ENCODE peak calls at places on chromosomes 2 and 18, in eight cellular contexts. One of them, this sample, is unnamed.

GRCh38 chr18:24065942-24066341 is 51.4 kb downstream of the TTC39C start:
- DNase-seq in body of pancreas: no peak
- DNase-seq in SJSA1: no peak
- DNase-seq in naive thymus-derived CD4-positive, alpha-beta T cell: no peak
- DNase-seq in iPS DF 6.9: no peak
- DNase-seq in psoas muscle: no peak
- DNase-seq in IMR-90: no peak
- DNase-seq in A549: no peak
- DNase-seq in this sample: no peak

GRCh38 chr2:236928353-236929153 is 157.1 kb upstream of the COPS8 start:
- DNase-seq in SJSA1: peak; percentile 49
- DNase-seq in A549: no peak
- DNase-seq in iPS DF 6.9: no peak
- DNase-seq in IMR-90: no peak
- DNase-seq in body of pancreas: no peak
- DNase-seq in psoas muscle: no peak
- DNase-seq in naive thymus-derived CD4-positive, alpha-beta T cell: no peak
- DNase-seq in this sample: no peak

GRCh38 chr2:241064008-241064801 is 37.9 kb downstream of the MTERF4 start:
- DNase-seq in IMR-90: no peak
- DNase-seq in naive thymus-derived CD4-positive, alpha-beta T cell: peak; percentile 37
- DNase-seq in A549: peak; percentile 21
- DNase-seq in psoas muscle: peak; percentile 45
- DNase-seq in iPS DF 6.9: no peak
- DNase-seq in body of pancreas: peak; percentile 65
- DNase-seq in SJSA1: no peak
- DNase-seq in this sample: peak; percentile 90

GRCh38 chr2:99710720-99711612 is 221.1 kb upstream of the REV1 start:
- DNase-seq in SJSA1: no peak
- DNase-seq in A549: no peak
- DNase-seq in iPS DF 6.9: no peak
- DNase-seq in psoas muscle: no peak
- DNase-seq in IMR-90: no peak
- DNase-seq in body of pancreas: no peak
- DNase-seq in naive thymus-derived CD4-positive, alpha-beta T cell: no peak
- DNase-seq in this sample: no peak

GRCh38 chr18:28357785-28358401 is 181.0 kb upstream of the CDH2 start:
- DNase-seq in A549: no peak
- DNase-seq in iPS DF 6.9: peak; percentile 55
- DNase-seq in body of pancreas: no peak
- DNase-seq in psoas muscle: no peak
- DNase-seq in naive thymus-derived CD4-positive, alpha-beta T cell: no peak
- DNase-seq in IMR-90: no peak
- DNase-seq in SJSA1: no peak
- DNase-seq in this sample: no peak

GRCh38 chr2:83069724-83070123 is 1389.4 kb downstream of the SUCLG1 start:
- DNase-seq in naive thymus-derived CD4-positive, alpha-beta T cell: no peak
- DNase-seq in psoas muscle: no peak
- DNase-seq in iPS DF 6.9: no peak
- DNase-seq in SJSA1: peak; percentile 76
- DNase-seq in body of pancreas: no peak
- DNase-seq in IMR-90: peak; percentile 28
- DNase-seq in A549: no peak
- DNase-seq in this sample: no peak

GRCh38 chr2:124970065-124970464 is 945.0 kb downstream of the CNTNAP5 start:
- DNase-seq in naive thymus-derived CD4-positive, alpha-beta T cell: no peak
- DNase-seq in IMR-90: no peak
- DNase-seq in A549: no peak
- DNase-seq in body of pancreas: no peak
- DNase-seq in iPS DF 6.9: no peak
- DNase-seq in SJSA1: no peak
- DNase-seq in psoas muscle: no peak
- DNase-seq in this sample: no peak

GRCh38 chr2:78218066-78218465 is 695.9 kb upstream of the LRRTM4 start:
- DNase-seq in A549: no peak
- DNase-seq in naive thymus-derived CD4-positive, alpha-beta T cell: no peak
- DNase-seq in IMR-90: no peak
- DNase-seq in SJSA1: no peak
- DNase-seq in body of pancreas: no peak
- DNase-seq in iPS DF 6.9: no peak
- DNase-seq in psoas muscle: no peak
- DNase-seq in this sample: no peak

GRCh38 chr2:231308631-231309414 is 86.7 kb upstream of the B3GNT7 start:
- DNase-seq in iPS DF 6.9: no peak
- DNase-seq in IMR-90: peak; percentile 48
- DNase-seq in A549: peak; percentile 43
- DNase-seq in body of pancreas: no peak
- DNase-seq in SJSA1: no peak
- DNase-seq in psoas muscle: no peak
- DNase-seq in naive thymus-derived CD4-positive, alpha-beta T cell: no peak
- DNase-seq in this sample: no peak

DNA sequence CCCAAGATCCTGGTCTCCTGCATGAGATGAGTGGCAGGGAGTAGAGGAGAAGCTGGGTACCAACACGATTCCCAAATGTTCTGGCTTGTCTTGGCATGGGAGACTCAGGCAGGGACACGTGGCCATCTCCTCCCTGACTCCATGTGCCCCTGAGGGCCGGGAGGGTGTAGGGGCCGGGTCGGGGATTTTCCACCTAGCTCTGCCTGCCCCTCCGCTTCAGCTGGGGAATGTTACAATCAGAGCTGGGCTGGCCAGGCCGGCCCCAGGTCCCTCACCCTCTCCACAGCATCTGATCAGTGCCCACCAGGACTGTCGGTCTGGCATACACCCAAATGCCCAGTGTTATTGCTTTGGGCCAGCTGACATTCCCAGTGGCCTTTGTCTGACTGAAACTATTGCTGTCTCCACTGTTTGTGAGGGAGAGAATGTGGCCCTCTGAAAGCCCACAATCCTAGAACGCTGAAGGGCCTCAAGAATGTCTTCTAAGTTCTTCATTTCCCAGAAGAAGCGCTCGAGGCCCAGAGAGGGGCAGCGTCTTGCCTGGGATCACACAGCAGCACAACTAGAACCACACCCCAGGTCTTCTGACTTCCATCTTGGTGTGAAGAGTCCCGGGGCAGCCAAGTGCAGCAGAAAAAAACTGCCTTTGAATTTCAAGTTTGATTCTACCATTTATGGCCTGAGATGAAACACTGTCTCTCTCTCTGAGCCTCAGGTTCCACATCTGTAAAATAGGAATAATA is 23.2 kb downstream of the KCNK3 start:
- DNase-seq in A549: no peak
- DNase-seq in psoas muscle: no peak
- DNase-seq in iPS DF 6.9: no peak
- DNase-seq in naive thymus-derived CD4-positive, alpha-beta T cell: no peak
- DNase-seq in SJSA1: no peak
- DNase-seq in body of pancreas: no peak
- DNase-seq in IMR-90: no peak
- DNase-seq in this sample: peak; percentile 61
- H3K4me1 ChIP-seq in A549: peaks cover 56% of the 10 kb centered on the region
- H3K4me1 ChIP-seq in psoas muscle: peaks cover 5% of the 10 kb centered on the region
- H3K4me1 ChIP-seq in iPS DF 6.9: peaks cover 3% of the 10 kb centered on the region
- H3K4me1 ChIP-seq in naive thymus-derived CD4-positive, alpha-beta T cell: no peaks in the 10 kb centered on the region
- H3K4me1 ChIP-seq in SJSA1: peaks cover 7% of the 10 kb centered on the region
- H3K4me1 ChIP-seq in body of pancreas: peaks cover 80% of the 10 kb centered on the region
- H3K4me1 ChIP-seq in IMR-90: peaks cover 4% of the 10 kb centered on the region
- H3K4me1 ChIP-seq in this sample: peaks cover 7% of the 10 kb centered on the region

DNA sequence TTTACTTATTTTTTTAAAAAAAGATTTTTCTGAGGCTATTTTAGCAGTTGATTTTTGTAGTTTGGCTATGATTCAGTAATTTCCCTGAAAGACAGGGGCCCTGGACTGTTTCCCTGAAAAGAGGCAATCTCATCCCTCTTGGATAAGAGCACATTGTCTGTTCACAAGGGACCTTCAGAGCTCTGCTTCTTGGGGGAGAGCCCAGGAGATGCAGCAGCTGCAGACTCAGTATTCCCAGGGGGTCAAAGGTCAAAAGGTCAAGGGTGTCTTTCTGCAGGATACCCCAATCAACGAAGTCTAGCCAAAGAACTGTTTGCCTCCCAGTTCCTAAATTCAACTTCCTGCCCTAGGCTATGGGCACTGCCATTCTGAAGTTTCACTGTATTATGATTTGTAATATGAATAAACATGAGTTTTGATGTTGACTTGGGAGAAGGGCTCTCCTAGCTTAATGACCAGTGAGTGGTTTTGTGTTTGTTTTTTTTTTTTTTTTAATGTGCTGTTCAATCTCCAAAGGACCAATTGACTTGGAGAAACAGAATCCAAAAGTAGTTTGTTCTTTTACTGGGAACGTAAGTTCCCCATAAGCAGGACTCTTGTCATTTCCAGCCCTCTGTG is 157.0 kb upstream of the SERPINE2 start:
- DNase-seq in naive thymus-derived CD4-positive, alpha-beta T cell: no peak
- DNase-seq in IMR-90: no peak
- DNase-seq in psoas muscle: peak; percentile 48
- DNase-seq in iPS DF 6.9: no peak
- DNase-seq in body of pancreas: peak; percentile 9
- DNase-seq in A549: no peak
- DNase-seq in SJSA1: no peak
- DNase-seq in this sample: no peak
- H3K9me3 ChIP-seq in naive thymus-derived CD4-positive, alpha-beta T cell: no peaks in the 10 kb centered on the region
- H3K9me3 ChIP-seq in IMR-90: peaks cover 6% of the 10 kb centered on the region
- H3K9me3 ChIP-seq in psoas muscle: no peaks in the 10 kb centered on the region
- H3K9me3 ChIP-seq in iPS DF 6.9: no peaks in the 10 kb centered on the region
- H3K9me3 ChIP-seq in body of pancreas: no peaks in the 10 kb centered on the region
- H3K9me3 ChIP-seq in A549: peaks cover 16% of the 10 kb centered on the region
- H3K9me3 ChIP-seq in SJSA1: no peaks in the 10 kb centered on the region
- H3K9me3 ChIP-seq in this sample: peaks cover 8% of the 10 kb centered on the region

DNA sequence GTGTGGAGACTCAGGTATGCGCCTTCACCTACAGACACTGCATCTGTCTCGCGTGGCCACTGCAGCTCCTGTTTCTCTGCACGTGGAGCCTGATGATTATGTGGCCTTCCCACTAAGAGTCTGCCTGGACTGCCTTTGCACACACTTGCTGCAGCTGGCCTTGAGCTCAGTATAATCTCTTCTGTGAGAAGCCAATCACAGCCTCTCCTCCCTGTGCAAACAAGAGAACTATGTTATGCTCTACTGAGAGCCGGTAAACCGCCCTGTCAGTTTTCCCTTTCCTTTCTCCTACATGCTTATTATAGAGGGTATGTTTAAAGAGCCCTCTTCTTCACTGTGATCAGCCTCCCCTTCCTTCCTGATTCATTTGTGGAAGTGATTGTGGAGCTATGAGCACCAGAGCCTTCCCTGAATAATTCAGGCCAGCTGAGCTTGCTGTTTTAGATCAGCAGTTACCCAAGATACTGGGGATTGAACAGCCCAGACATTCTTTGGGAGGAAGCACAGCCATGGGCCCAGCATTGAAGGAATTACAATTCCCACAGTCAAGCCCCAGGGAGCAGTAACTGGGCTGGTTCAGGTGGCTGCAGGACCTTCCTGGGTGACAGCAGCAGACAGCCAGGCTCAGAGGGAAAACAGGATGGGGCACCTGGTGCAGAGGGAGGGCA is 3.7 kb upstream of the TGFA start:
- DNase-seq in IMR-90: no peak
- DNase-seq in naive thymus-derived CD4-positive, alpha-beta T cell: no peak
- DNase-seq in A549: no peak
- DNase-seq in iPS DF 6.9: no peak
- DNase-seq in psoas muscle: no peak
- DNase-seq in SJSA1: no peak
- DNase-seq in body of pancreas: peak; percentile 76
- DNase-seq in this sample: no peak
- H3K27ac ChIP-seq in IMR-90: no peak overlapping the region
- H3K27ac ChIP-seq in naive thymus-derived CD4-positive, alpha-beta T cell: no peak overlapping the region
- H3K27ac ChIP-seq in A549: no peak overlapping the region
- H3K27ac ChIP-seq in iPS DF 6.9: no peak overlapping the region
- H3K27ac ChIP-seq in psoas muscle: no peak overlapping the region
- H3K27ac ChIP-seq in SJSA1: no peak overlapping the region
- H3K27ac ChIP-seq in body of pancreas: no peak overlapping the region
- H3K27ac ChIP-seq in this sample: no peak overlapping the region

GRCh38 chr18:48926420-48926857 is 24.3 kb downstream of the SMAD7 start:
- DNase-seq in SJSA1: no peak
- DNase-seq in A549: no peak
- DNase-seq in psoas muscle: no peak
- DNase-seq in naive thymus-derived CD4-positive, alpha-beta T cell: no peak
- DNase-seq in body of pancreas: peak; percentile 54
- DNase-seq in IMR-90: no peak
- DNase-seq in iPS DF 6.9: no peak
- DNase-seq in this sample: no peak
- H3K4me1 ChIP-seq in SJSA1: peaks cover 94% of the 10 kb centered on the region
- H3K4me1 ChIP-seq in A549: peaks cover 96% of the 10 kb centered on the region
- H3K4me1 ChIP-seq in psoas muscle: peaks cover 80% of the 10 kb centered on the region
- H3K4me1 ChIP-seq in naive thymus-derived CD4-positive, alpha-beta T cell: peaks cover 70% of the 10 kb centered on the region
- H3K4me1 ChIP-seq in body of pancreas: peaks cover 86% of the 10 kb centered on the region
- H3K4me1 ChIP-seq in IMR-90: peaks cover 68% of the 10 kb centered on the region
- H3K4me1 ChIP-seq in iPS DF 6.9: peaks cover 17% of the 10 kb centered on the region
- H3K4me1 ChIP-seq in this sample: peaks cover 84% of the 10 kb centered on the region

GRCh38 chr2:197121756-197122385 is 188.7 kb downstream of the ANKRD44 start:
- DNase-seq in iPS DF 6.9: no peak
- DNase-seq in naive thymus-derived CD4-positive, alpha-beta T cell: no peak
- DNase-seq in A549: no peak
- DNase-seq in body of pancreas: no peak
- DNase-seq in IMR-90: no peak
- DNase-seq in SJSA1: no peak
- DNase-seq in psoas muscle: no peak
- DNase-seq in this sample: no peak

GRCh38 chr2:197125000-197125399 is 185.6 kb downstream of the ANKRD44 start:
- DNase-seq in psoas muscle: no peak
- DNase-seq in naive thymus-derived CD4-positive, alpha-beta T cell: no peak
- DNase-seq in SJSA1: peak; percentile 83
- DNase-seq in iPS DF 6.9: no peak
- DNase-seq in body of pancreas: no peak
- DNase-seq in A549: no peak
- DNase-seq in IMR-90: peak; percentile 92
- DNase-seq in this sample: no peak

GRCh38 chr2:197116306-197116879 is 189.9 kb upstream of the PGAP1 start:
- DNase-seq in A549: no peak
- DNase-seq in iPS DF 6.9: no peak
- DNase-seq in naive thymus-derived CD4-positive, alpha-beta T cell: no peak
- DNase-seq in psoas muscle: no peak
- DNase-seq in IMR-90: no peak
- DNase-seq in body of pancreas: no peak
- DNase-seq in SJSA1: peak; percentile 86
- DNase-seq in this sample: no peak

GRCh38 chr2:197122821-197123220 is 187.8 kb downstream of the ANKRD44 start:
- DNase-seq in IMR-90: no peak
- DNase-seq in A549: no peak
- DNase-seq in naive thymus-derived CD4-positive, alpha-beta T cell: no peak
- DNase-seq in iPS DF 6.9: no peak
- DNase-seq in SJSA1: no peak
- DNase-seq in psoas muscle: no peak
- DNase-seq in body of pancreas: no peak
- DNase-seq in this sample: no peak

DNA sequence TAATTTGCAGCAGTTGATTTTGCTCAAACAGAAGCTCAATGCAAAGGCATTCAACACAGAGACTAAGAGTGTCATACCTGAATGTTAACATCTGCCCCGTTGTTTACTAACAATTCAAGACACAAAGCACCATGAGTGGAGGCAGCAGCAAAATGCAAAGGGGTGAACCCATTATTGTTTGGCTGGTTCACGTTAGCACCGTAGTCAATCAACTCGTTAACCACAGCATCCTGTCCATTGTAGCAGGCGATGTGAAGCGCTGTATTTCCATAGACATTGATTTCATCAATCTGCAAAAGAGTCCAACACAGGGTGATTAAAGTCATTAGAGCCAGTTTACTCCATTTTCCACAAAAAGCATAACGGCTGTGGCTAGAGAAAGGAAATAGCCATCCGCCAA is 189.3 kb downstream of the ANKRD44 start:
- DNase-seq in psoas muscle: no peak
- DNase-seq in naive thymus-derived CD4-positive, alpha-beta T cell: no peak
- DNase-seq in iPS DF 6.9: no peak
- DNase-seq in body of pancreas: no peak
- DNase-seq in IMR-90: no peak
- DNase-seq in SJSA1: no peak
- DNase-seq in A549: no peak
- DNase-seq in this sample: no peak
- H3K9me3 ChIP-seq in psoas muscle: no peaks in the 10 kb centered on the region
- H3K9me3 ChIP-seq in naive thymus-derived CD4-positive, alpha-beta T cell: no peaks in the 10 kb centered on the region
- H3K9me3 ChIP-seq in iPS DF 6.9: no peaks in the 10 kb centered on the region
- H3K9me3 ChIP-seq in body of pancreas: no peaks in the 10 kb centered on the region
- H3K9me3 ChIP-seq in IMR-90: no peaks in the 10 kb centered on the region
- H3K9me3 ChIP-seq in SJSA1: no peaks in the 10 kb centered on the region
- H3K9me3 ChIP-seq in A549: no peaks in the 10 kb centered on the region
- H3K9me3 ChIP-seq in this sample: no peaks in the 10 kb centered on the region